ENCODE peak calls at places on chromosomes 12 and 14, in ten cellular contexts. One of them, this sample, is unnamed.

GRCh38 chr12:98397323-98398105 is 117.9 kb upstream of the TMPO start:
- DNase-seq in fibroblast of mammary gland: peak
- DNase-seq in CD8-positive, alpha-beta T cell: peak
- DNase-seq in cardiac fibroblast: peak
- DNase-seq in WTC11: peak
- DNase-seq in neural crest cell: peak
- DNase-seq in type B pancreatic cell: peak
- DNase-seq in GM12878: peak
- DNase-seq in heart right ventricle: peak
- DNase-seq in pancreas: peak
- DNase-seq in this sample: peak

GRCh38 chr12:118397693-118398440 is 21.5 kb downstream of the SUDS3 start:
- DNase-seq in pancreas: no peak
- DNase-seq in heart right ventricle: no peak
- DNase-seq in fibroblast of mammary gland: no peak
- DNase-seq in GM12878: no peak
- DNase-seq in WTC11: no peak
- DNase-seq in cardiac fibroblast: peak
- DNase-seq in type B pancreatic cell: no peak
- DNase-seq in CD8-positive, alpha-beta T cell: no peak
- DNase-seq in neural crest cell: no peak
- DNase-seq in this sample: no peak

GRCh38 chr14:94970937-94971730 is 186.2 kb downstream of the DICER1 start:
- DNase-seq in type B pancreatic cell: no peak
- DNase-seq in WTC11: no peak
- DNase-seq in GM12878: no peak
- DNase-seq in fibroblast of mammary gland: peak
- DNase-seq in cardiac fibroblast: peak
- DNase-seq in heart right ventricle: no peak
- DNase-seq in neural crest cell: no peak
- DNase-seq in pancreas: no peak
- DNase-seq in CD8-positive, alpha-beta T cell: no peak
- DNase-seq in this sample: no peak

GRCh38 chr12:29519585-29520182 is 22.2 kb upstream of the OVCH1 start:
- DNase-seq in GM12878: no peak
- DNase-seq in fibroblast of mammary gland: peak
- DNase-seq in CD8-positive, alpha-beta T cell: no peak
- DNase-seq in cardiac fibroblast: peak
- DNase-seq in pancreas: no peak
- DNase-seq in heart right ventricle: peak
- DNase-seq in type B pancreatic cell: no peak
- DNase-seq in neural crest cell: peak
- DNase-seq in WTC11: no peak
- DNase-seq in this sample: no peak

GRCh38 chr14:22594156-22594716 is 3.9 kb upstream of the ABHD4 start:
- DNase-seq in CD8-positive, alpha-beta T cell: no peak
- DNase-seq in pancreas: no peak
- DNase-seq in neural crest cell: no peak
- DNase-seq in heart right ventricle: no peak
- DNase-seq in fibroblast of mammary gland: no peak
- DNase-seq in WTC11: no peak
- DNase-seq in cardiac fibroblast: peak
- DNase-seq in type B pancreatic cell: no peak
- DNase-seq in GM12878: no peak
- DNase-seq in this sample: no peak

GRCh38 chr12:125092872-125093680 is 27.8 kb downstream of the AACS start:
- DNase-seq in type B pancreatic cell: no peak
- DNase-seq in cardiac fibroblast: peak
- DNase-seq in fibroblast of mammary gland: peak
- DNase-seq in heart right ventricle: no peak
- DNase-seq in pancreas: no peak
- DNase-seq in GM12878: no peak
- DNase-seq in WTC11: no peak
- DNase-seq in neural crest cell: no peak
- DNase-seq in CD8-positive, alpha-beta T cell: no peak
- DNase-seq in this sample: peak

GRCh38 chr14:55926007-55926406 is 192.2 kb upstream of the PELI2 start:
- DNase-seq in type B pancreatic cell: no peak
- DNase-seq in fibroblast of mammary gland: no peak
- DNase-seq in WTC11: no peak
- DNase-seq in pancreas: no peak
- DNase-seq in CD8-positive, alpha-beta T cell: no peak
- DNase-seq in cardiac fibroblast: no peak
- DNase-seq in neural crest cell: no peak
- DNase-seq in GM12878: no peak
- DNase-seq in heart right ventricle: no peak
- DNase-seq in this sample: no peak

GRCh38 chr14:99689266-99690236 is 5.5 kb downstream of the CYP46A1 start:
- DNase-seq in GM12878: no peak
- DNase-seq in CD8-positive, alpha-beta T cell: no peak
- DNase-seq in fibroblast of mammary gland: no peak
- DNase-seq in neural crest cell: no peak
- DNase-seq in cardiac fibroblast: no peak
- DNase-seq in pancreas: no peak
- DNase-seq in WTC11: no peak
- DNase-seq in heart right ventricle: no peak
- DNase-seq in type B pancreatic cell: peak
- DNase-seq in this sample: no peak

GRCh38 chr14:23171251-23171975 is 12.0 kb downstream of the SLC7A8 start:
- DNase-seq in CD8-positive, alpha-beta T cell: no peak
- DNase-seq in cardiac fibroblast: no peak
- DNase-seq in fibroblast of mammary gland: peak
- DNase-seq in GM12878: no peak
- DNase-seq in heart right ventricle: no peak
- DNase-seq in pancreas: no peak
- DNase-seq in type B pancreatic cell: no peak
- DNase-seq in WTC11: no peak
- DNase-seq in neural crest cell: no peak
- DNase-seq in this sample: no peak

GRCh38 chr12:74424778-74425177 is 112.9 kb upstream of the ATXN7L3B start:
- DNase-seq in pancreas: no peak
- DNase-seq in type B pancreatic cell: no peak
- DNase-seq in heart right ventricle: no peak
- DNase-seq in GM12878: no peak
- DNase-seq in fibroblast of mammary gland: no peak
- DNase-seq in cardiac fibroblast: no peak
- DNase-seq in WTC11: no peak
- DNase-seq in CD8-positive, alpha-beta T cell: no peak
- DNase-seq in neural crest cell: no peak
- DNase-seq in this sample: no peak

GRCh38 chr12:119613319-119613936 is 19.9 kb downstream of the TMEM233 start:
- DNase-seq in cardiac fibroblast: no peak
- DNase-seq in pancreas: no peak
- DNase-seq in fibroblast of mammary gland: peak
- DNase-seq in GM12878: no peak
- DNase-seq in WTC11: no peak
- DNase-seq in heart right ventricle: no peak
- DNase-seq in CD8-positive, alpha-beta T cell: no peak
- DNase-seq in neural crest cell: no peak
- DNase-seq in type B pancreatic cell: no peak
- DNase-seq in this sample: no peak

GRCh38 chr12:123705935-123706334 is 6.2 kb upstream of the ATP6V0A2 start:
- DNase-seq in GM12878: no peak
- DNase-seq in fibroblast of mammary gland: peak
- DNase-seq in type B pancreatic cell: no peak
- DNase-seq in heart right ventricle: no peak
- DNase-seq in CD8-positive, alpha-beta T cell: no peak
- DNase-seq in neural crest cell: no peak
- DNase-seq in pancreas: no peak
- DNase-seq in WTC11: no peak
- DNase-seq in cardiac fibroblast: no peak
- DNase-seq in this sample: no peak

GRCh38 chr14:39102265-39102968 is 618 bp downstream of the SEC23A start:
- DNase-seq in heart right ventricle: no peak
- DNase-seq in type B pancreatic cell: no peak
- DNase-seq in fibroblast of mammary gland: peak
- DNase-seq in neural crest cell: no peak
- DNase-seq in pancreas: no peak
- DNase-seq in cardiac fibroblast: peak
- DNase-seq in GM12878: no peak
- DNase-seq in WTC11: no peak
- DNase-seq in CD8-positive, alpha-beta T cell: peak
- DNase-seq in this sample: no peak

GRCh38 chr12:93279849-93280412 is 97.8 kb upstream of the NUDT4 start:
- DNase-seq in cardiac fibroblast: peak
- DNase-seq in pancreas: no peak
- DNase-seq in GM12878: no peak
- DNase-seq in fibroblast of mammary gland: no peak
- DNase-seq in type B pancreatic cell: no peak
- DNase-seq in WTC11: no peak
- DNase-seq in CD8-positive, alpha-beta T cell: no peak
- DNase-seq in heart right ventricle: no peak
- DNase-seq in neural crest cell: no peak
- DNase-seq in this sample: no peak

GRCh38 chr14:82528011-82528410 is 994.4 kb upstream of the SEL1L start:
- DNase-seq in pancreas: no peak
- DNase-seq in GM12878: no peak
- DNase-seq in fibroblast of mammary gland: no peak
- DNase-seq in WTC11: no peak
- DNase-seq in cardiac fibroblast: no peak
- DNase-seq in neural crest cell: no peak
- DNase-seq in type B pancreatic cell: no peak
- DNase-seq in heart right ventricle: no peak
- DNase-seq in CD8-positive, alpha-beta T cell: no peak
- DNase-seq in this sample: no peak

GRCh38 chr14:24674204-24674970 is 40.4 kb upstream of the GZMB start:
- DNase-seq in WTC11: no peak
- DNase-seq in heart right ventricle: no peak
- DNase-seq in GM12878: no peak
- DNase-seq in cardiac fibroblast: no peak
- DNase-seq in pancreas: no peak
- DNase-seq in type B pancreatic cell: no peak
- DNase-seq in fibroblast of mammary gland: no peak
- DNase-seq in neural crest cell: no peak
- DNase-seq in CD8-positive, alpha-beta T cell: peak
- DNase-seq in this sample: no peak

GRCh38 chr12:65524666-65525065 is 246.2 kb downstream of the MSRB3 start:
- DNase-seq in heart right ventricle: no peak
- DNase-seq in CD8-positive, alpha-beta T cell: no peak
- DNase-seq in neural crest cell: no peak
- DNase-seq in fibroblast of mammary gland: peak
- DNase-seq in WTC11: no peak
- DNase-seq in pancreas: no peak
- DNase-seq in GM12878: no peak
- DNase-seq in type B pancreatic cell: no peak
- DNase-seq in cardiac fibroblast: peak
- DNase-seq in this sample: no peak

GRCh38 chr14:105020815-105021655 is at the start of gene CDCA4:
- DNase-seq in CD8-positive, alpha-beta T cell: peak
- DNase-seq in WTC11: peak
- DNase-seq in type B pancreatic cell: peak
- DNase-seq in fibroblast of mammary gland: peak
- DNase-seq in pancreas: peak
- DNase-seq in heart right ventricle: peak
- DNase-seq in GM12878: peak
- DNase-seq in neural crest cell: peak
- DNase-seq in cardiac fibroblast: peak
- DNase-seq in this sample: peak
- TF ChIP-seq CTCF in CD8-positive, alpha-beta T cell: no peak
- TF ChIP-seq CTCF in WTC11: no peak
- TF ChIP-seq CTCF in type B pancreatic cell: peak
- TF ChIP-seq CTCF in fibroblast of mammary gland: no peak
- TF ChIP-seq CTCF in pancreas: no peak
- TF ChIP-seq CTCF in heart right ventricle: no peak
- TF ChIP-seq CTCF in GM12878: no peak
- TF ChIP-seq CTCF in neural crest cell: peak
- TF ChIP-seq CTCF in cardiac fibroblast: no peak
- TF ChIP-seq CTCF in this sample: no peak

GRCh38 chr12:51025748-51026654 is at the start of gene SLC11A2:
- DNase-seq in cardiac fibroblast: peak
- DNase-seq in heart right ventricle: peak
- DNase-seq in neural crest cell: peak
- DNase-seq in fibroblast of mammary gland: peak
- DNase-seq in CD8-positive, alpha-beta T cell: peak
- DNase-seq in GM12878: peak
- DNase-seq in pancreas: peak
- DNase-seq in type B pancreatic cell: peak
- DNase-seq in WTC11: peak
- DNase-seq in this sample: peak
- TF ChIP-seq CTCF in cardiac fibroblast: no peak
- TF ChIP-seq CTCF in heart right ventricle: no peak
- TF ChIP-seq CTCF in neural crest cell: no peak
- TF ChIP-seq CTCF in fibroblast of mammary gland: no peak
- TF ChIP-seq CTCF in CD8-positive, alpha-beta T cell: no peak
- TF ChIP-seq CTCF in GM12878: peak
- TF ChIP-seq CTCF in pancreas: no peak
- TF ChIP-seq CTCF in type B pancreatic cell: no peak
- TF ChIP-seq CTCF in WTC11: no peak
- TF ChIP-seq CTCF in this sample: peak

GRCh38 chr12:122159879-122160278 is 14.1 kb downstream of the IL31 start:
- DNase-seq in heart right ventricle: no peak
- DNase-seq in cardiac fibroblast: no peak
- DNase-seq in neural crest cell: no peak
- DNase-seq in type B pancreatic cell: no peak
- DNase-seq in fibroblast of mammary gland: no peak
- DNase-seq in GM12878: no peak
- DNase-seq in pancreas: no peak
- DNase-seq in CD8-positive, alpha-beta T cell: no peak
- DNase-seq in WTC11: no peak
- DNase-seq in this sample: no peak
- TF ChIP-seq CTCF in heart right ventricle: no peak
- TF ChIP-seq CTCF in cardiac fibroblast: no peak
- TF ChIP-seq CTCF in neural crest cell: no peak
- TF ChIP-seq CTCF in type B pancreatic cell: no peak
- TF ChIP-seq CTCF in fibroblast of mammary gland: peak
- TF ChIP-seq CTCF in GM12878: no peak
- TF ChIP-seq CTCF in pancreas: no peak
- TF ChIP-seq CTCF in CD8-positive, alpha-beta T cell: no peak
- TF ChIP-seq CTCF in WTC11: no peak
- TF ChIP-seq CTCF in this sample: peak

GRCh38 chr12:49953146-49953545 is 2.6 kb downstream of the AQP2 start:
- DNase-seq in pancreas: peak
- DNase-seq in CD8-positive, alpha-beta T cell: no peak
- DNase-seq in fibroblast of mammary gland: no peak
- DNase-seq in neural crest cell: no peak
- DNase-seq in GM12878: no peak
- DNase-seq in WTC11: no peak
- DNase-seq in cardiac fibroblast: no peak
- DNase-seq in type B pancreatic cell: no peak
- DNase-seq in heart right ventricle: no peak
- DNase-seq in this sample: no peak

GRCh38 chr12:49953961-49954835 is 3.7 kb downstream of the AQP2 start:
- DNase-seq in WTC11: no peak
- DNase-seq in heart right ventricle: no peak
- DNase-seq in type B pancreatic cell: no peak
- DNase-seq in neural crest cell: no peak
- DNase-seq in pancreas: peak
- DNase-seq in GM12878: no peak
- DNase-seq in fibroblast of mammary gland: no peak
- DNase-seq in cardiac fibroblast: no peak
- DNase-seq in CD8-positive, alpha-beta T cell: no peak
- DNase-seq in this sample: no peak

GRCh38 chr12:49955899-49956662 is 5.5 kb downstream of the AQP2 start:
- DNase-seq in pancreas: peak
- DNase-seq in fibroblast of mammary gland: no peak
- DNase-seq in CD8-positive, alpha-beta T cell: no peak
- DNase-seq in WTC11: no peak
- DNase-seq in type B pancreatic cell: no peak
- DNase-seq in neural crest cell: no peak
- DNase-seq in heart right ventricle: no peak
- DNase-seq in cardiac fibroblast: no peak
- DNase-seq in GM12878: no peak
- DNase-seq in this sample: no peak

GRCh38 chr12:49956663-49957569 is 4.8 kb upstream of the AQP5 start:
- DNase-seq in fibroblast of mammary gland: no peak
- DNase-seq in GM12878: no peak
- DNase-seq in CD8-positive, alpha-beta T cell: no peak
- DNase-seq in pancreas: peak
- DNase-seq in cardiac fibroblast: no peak
- DNase-seq in heart right ventricle: no peak
- DNase-seq in neural crest cell: no peak
- DNase-seq in WTC11: no peak
- DNase-seq in type B pancreatic cell: no peak
- DNase-seq in this sample: no peak

GRCh38 chr12:49954863-49955830 is 4.6 kb downstream of the AQP2 start:
- DNase-seq in heart right ventricle: no peak
- DNase-seq in neural crest cell: no peak
- DNase-seq in pancreas: peak
- DNase-seq in GM12878: no peak
- DNase-seq in WTC11: no peak
- DNase-seq in fibroblast of mammary gland: no peak
- DNase-seq in type B pancreatic cell: no peak
- DNase-seq in cardiac fibroblast: no peak
- DNase-seq in CD8-positive, alpha-beta T cell: no peak
- DNase-seq in this sample: peak
- TF ChIP-seq CTCF in heart right ventricle: no peak
- TF ChIP-seq CTCF in neural crest cell: no peak
- TF ChIP-seq CTCF in pancreas: no peak
- TF ChIP-seq CTCF in GM12878: no peak
- TF ChIP-seq CTCF in WTC11: no peak
- TF ChIP-seq CTCF in fibroblast of mammary gland: no peak
- TF ChIP-seq CTCF in type B pancreatic cell: no peak
- TF ChIP-seq CTCF in cardiac fibroblast: no peak
- TF ChIP-seq CTCF in CD8-positive, alpha-beta T cell: no peak
- TF ChIP-seq CTCF in this sample: no peak